ENCODE peak calls at places on chromosome 22, in four cellular contexts. P is GM23338, H is lung, O is sigmoid colon. R is an unnamed sample.

GRCh38 chr22:44577391-44578114 is 79.5 kb upstream of the RTL6 start:
- DNase-seq in P (no peak), O (peak; percentile 60), H (no peak), R (peak; percentile 18)

GRCh38 chr22:45917146-45917545 is 59.8 kb downstream of the WNT7B start:
- DNase-seq in H (no peak), O (no peak), P (no peak), R (no peak)

GRCh38 chr22:31829505-31829904 is 75.7 kb downstream of the DEPDC5 start:
- DNase-seq in O (no peak), P (no peak), H (no peak), R (no peak)

GRCh38 chr22:49647346-49648026 is 180.2 kb downstream of the BRD1 start:
- DNase-seq in H (no peak), P (no peak), O (no peak), R (no peak)

GRCh38 chr22:50660306-50660705 is 12.3 kb upstream of the SHANK3 start:
- DNase-seq in P (no peak), H (no peak), O (no peak), R (no peak)

GRCh38 chr22:49206281-49206680 is 621.4 kb downstream of the BRD1 start:
- DNase-seq in O (peak; percentile 46), P (no peak), H (no peak), R (peak; percentile 24)

GRCh38 chr22:39706406-39707150 is 136.0 kb downstream of the CACNA1I start:
- DNase-seq in O (no peak), H (no peak), P (peak; percentile 37), R (no peak)

GRCh38 chr22:33167998-33168397 is 109.8 kb upstream of the SYN3 start:
- DNase-seq in H (no peak), P (no peak), O (no peak), R (no peak)

GRCh38 chr22:45804986-45805325 is 133.3 kb downstream of the ATXN10 start:
- DNase-seq in H (no peak), O (no peak), P (no peak), R (no peak)

GRCh38 chr22:24515025-24515338 is 19.9 kb downstream of the UPB1 start:
- DNase-seq in P (no peak), O (no peak), H (no peak), R (no peak)

GRCh38 chr22:32075997-32076725 is 33.1 kb downstream of the SLC5A1 start:
- DNase-seq in H (no peak), O (no peak), P (no peak), R (no peak)

GRCh38 chr22:26324150-26324549 is 104.9 kb upstream of the ASPHD2 start:
- DNase-seq in P (no peak), H (no peak), O (no peak), R (no peak)

GRCh38 chr22:27245056-27245455 is 556.5 kb downstream of the MN1 start:
- DNase-seq in H (no peak), O (no peak), P (no peak), R (no peak)

GRCh38 chr22:17842386-17842785 is 68.1 kb upstream of the BID start:
- DNase-seq in H (no peak), P (no peak), O (peak; percentile 76), R (peak; percentile 82)

GRCh38 chr22:48396785-48397530 is 1430.7 kb downstream of the BRD1 start:
- DNase-seq in H (no peak), O (no peak), P (peak; percentile 6), R (peak; percentile 42)

GRCh38 chr22:44484618-44485017 is 13.4 kb downstream of the RTL6 start:
- DNase-seq in O (no peak), H (no peak), P (no peak), R (no peak)

GRCh38 chr22:46561435-46561905 is 24.1 kb upstream of the CELSR1 start:
- DNase-seq in O (no peak), P (peak; percentile 78), H (no peak), R (no peak)

GRCh38 chr22:50529416-50530279 is at the start of gene TYMP:
- DNase-seq in H (peak; percentile 81), O (peak; percentile 86), P (peak; percentile 43), R (peak; percentile 94)

GRCh38 chr22:34055525-34056200 is 135.4 kb upstream of the LARGE1 start:
- DNase-seq in P (peak; percentile 86), O (no peak), H (no peak), R (no peak)

GRCh38 chr22:49812838-49813237 is 14.8 kb downstream of the BRD1 start:
- DNase-seq in H (no peak), O (peak; percentile 56), P (no peak), R (no peak)

GRCh38 chr22:37228106-37229011 is 15.7 kb downstream of the RAC2 start:
- DNase-seq in H (no peak), O (no peak), P (no peak), R (peak; percentile 70)

GRCh38 chr22:49147171-49147570 is 680.5 kb downstream of the BRD1 start:
- DNase-seq in P (no peak), H (no peak), O (no peak), R (no peak)

GRCh38 chr22:46198274-46198673 is 47.9 kb downstream of the PPARA start:
- DNase-seq in P (no peak), O (no peak), H (no peak), R (no peak)

GRCh38 chr22:22999473-22999872 is 70.8 kb upstream of the GNAZ start:
- DNase-seq in P (no peak), O (no peak), H (no peak), R (no peak)
- H3K36me3 ChIP-seq in P (no peaks in the 10 kb centered on the region), O (no peaks in the 10 kb centered on the region), H (no peaks in the 10 kb centered on the region), R (no peaks in the 10 kb centered on the region)

GRCh38 chr22:30393322-30393680 is 3.5 kb upstream of the SEC14L2 start:
- DNase-seq in O (no peak), P (no peak), H (no peak), R (no peak)
- H3K27ac ChIP-seq in O (no peak overlapping the region), P (no peak overlapping the region), H (no peak overlapping the region), R (no peak overlapping the region)

DNA sequence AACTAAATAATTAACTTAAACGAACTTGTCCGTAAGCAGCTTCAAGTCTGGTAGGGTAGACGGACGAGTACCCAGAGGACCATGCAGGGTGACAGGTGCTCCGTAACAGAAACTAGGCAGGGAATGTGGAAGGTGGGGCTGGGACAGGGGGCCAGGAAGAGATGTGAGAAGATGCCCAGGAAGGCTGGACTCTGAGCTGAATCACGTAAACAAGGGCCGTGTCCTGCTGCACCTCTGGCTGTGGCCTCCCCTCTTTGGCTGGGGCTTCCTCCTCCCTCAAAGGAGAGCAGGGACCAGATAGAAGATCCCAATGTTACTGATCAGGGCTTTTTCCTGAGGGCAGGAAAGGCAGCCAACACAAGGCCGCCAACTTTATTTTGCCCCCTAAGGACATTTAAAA is 47.9 kb downstream of the PACSIN2 start:
- DNase-seq in H (no peak), O (no peak), P (no peak), R (no peak)
- H3K36me3 ChIP-seq in H (no peaks in the 10 kb centered on the region), O (no peaks in the 10 kb centered on the region), P (no peaks in the 10 kb centered on the region), R (no peaks in the 10 kb centered on the region)

DNA sequence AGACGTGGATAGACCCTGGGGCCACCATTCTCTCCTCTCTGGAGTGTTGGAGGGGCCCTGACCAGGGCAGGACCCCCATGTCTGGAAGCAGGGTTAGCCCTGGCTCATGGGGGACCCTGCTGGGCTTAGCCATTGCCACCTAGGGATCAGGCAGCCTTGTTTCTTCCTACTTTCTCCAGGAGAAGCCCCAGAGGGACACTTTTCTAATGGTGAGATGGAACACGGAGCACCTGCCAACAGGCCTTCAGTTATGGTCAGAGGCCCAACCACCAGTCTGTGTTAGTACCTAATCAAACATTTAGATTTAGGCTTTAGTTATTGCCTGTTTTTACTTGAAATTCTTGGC is 1.9 kb upstream of the C22orf39 start:
- DNase-seq in H (no peak), O (no peak), P (no peak), R (no peak)
- H3K27ac ChIP-seq in H (no peak overlapping the region), O (no peak overlapping the region), P (no peak overlapping the region), R (no peak overlapping the region)

DNA sequence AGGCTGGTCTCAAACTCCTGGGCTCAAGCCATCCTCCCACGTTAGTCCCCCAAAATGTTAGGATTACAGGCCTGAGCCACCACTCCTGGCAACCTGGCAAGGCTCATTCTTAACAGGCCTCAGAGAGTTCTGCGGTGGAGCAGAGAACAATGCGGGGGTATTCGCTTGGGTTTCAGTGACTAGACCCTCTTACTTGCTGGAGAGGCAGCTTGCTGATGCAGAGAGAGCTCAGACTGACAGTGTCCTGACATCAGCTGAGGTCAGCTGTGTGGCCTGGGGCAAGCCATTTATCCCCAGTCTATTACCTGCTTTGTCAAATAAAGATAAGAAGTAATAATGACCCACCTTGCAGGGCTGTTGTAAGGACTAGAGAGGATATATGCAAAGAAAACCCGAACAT is 40.3 kb upstream of the DMC1 start:
- DNase-seq in P (no peak), O (no peak), H (no peak), R (no peak)
- H3K36me3 ChIP-seq in P (no peaks in the 10 kb centered on the region), O (no peaks in the 10 kb centered on the region), H (no peaks in the 10 kb centered on the region), R (no peaks in the 10 kb centered on the region)

GRCh38 chr22:28903719-28904118 is 20.3 kb downstream of the ZNRF3 start:
- DNase-seq in P (no peak), O (peak; percentile 53), H (no peak), R (no peak)

GRCh38 chr22:28903080-28903479 is 19.7 kb downstream of the ZNRF3 start:
- DNase-seq in H (no peak), P (no peak), O (no peak), R (no peak)

GRCh38 chr22:28902490-28902889 is 19.1 kb downstream of the ZNRF3 start:
- DNase-seq in O (peak; percentile 13), H (no peak), P (no peak), R (no peak)

GRCh38 chr22:28905433-28905832 is 22.1 kb downstream of the ZNRF3 start:
- DNase-seq in P (no peak), O (no peak), H (no peak), R (no peak)

GRCh38 chr22:28904211-28904808 is 20.9 kb downstream of the ZNRF3 start:
- DNase-seq in O (no peak), P (no peak), H (no peak), R (no peak)
- H3K27ac ChIP-seq in O (peak overlapping the region; percentile 81), P (peak overlapping the region; percentile 84), H (no peak overlapping the region), R (no peak overlapping the region)

DNA sequence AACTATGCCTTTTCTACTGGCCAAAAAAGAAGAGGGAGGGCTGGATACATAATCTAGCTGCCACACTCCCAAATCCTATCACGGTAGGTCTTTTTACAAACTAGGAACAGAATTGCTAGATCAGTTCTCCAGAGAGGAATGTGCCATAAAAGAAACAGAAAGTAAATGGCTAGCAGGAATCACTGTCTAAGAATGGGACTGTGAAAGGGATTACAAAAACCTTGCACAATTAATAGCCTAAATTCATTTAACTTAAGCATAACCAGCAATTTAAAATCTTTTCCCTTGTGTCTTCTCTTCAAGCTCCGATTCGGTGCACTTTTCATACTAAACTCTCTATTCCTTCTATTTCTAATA is 35.1 kb downstream of the APOL5 start:
- DNase-seq in P (no peak), H (no peak), O (no peak), R (no peak)
- H3K36me3 ChIP-seq in P (no peaks in the 10 kb centered on the region), H (peaks cover 18% of the 10 kb centered on the region), O (no peaks in the 10 kb centered on the region), R (no peaks in the 10 kb centered on the region)